ENCODE peak calls at places on chromosomes 5 and 9, in nine cellular contexts. D, K, N, G, U, I, Z, R and Q are unnamed samples.

GRCh38 chr5:146541956-146542849 is 26.2 kb upstream of the GPR151 start:
- DNase-seq in D (peak; percentile 85), K (peak; percentile 60), N (peak; percentile 69), G (peak; percentile 86), U (peak; percentile 96), I (peak; percentile 82), Z (peak; percentile 59), R (peak; percentile 86), Q (no peak)

GRCh38 chr9:25453876-25454275 is 224.4 kb downstream of the TUSC1 start:
- DNase-seq in D (no peak), K (no peak), N (no peak), G (no peak), U (no peak), I (no peak), Z (no peak), R (no peak), Q (no peak)

GRCh38 chr9:27457445-27457844 is 66.6 kb upstream of the IFNK start:
- DNase-seq in D (no peak), K (no peak), N (no peak), G (no peak), U (peak; percentile 74), I (no peak), Z (no peak), R (peak; percentile 44), Q (no peak)

GRCh38 chr9:69036319-69036718 is 767 bp downstream of the FXN start:
- DNase-seq in D (peak; percentile 3), K (peak; percentile 63), N (peak; percentile 12), G (no peak), U (peak; percentile 50), I (no peak), Z (peak; percentile 53), R (no peak), Q (no peak)

GRCh38 chr5:52810426-52810825 is 22.7 kb downstream of the ITGA1 start:
- DNase-seq in D (no peak), K (no peak), N (no peak), G (no peak), U (no peak), I (no peak), Z (no peak), R (no peak), Q (no peak)

GRCh38 chr9:35370241-35370640 is 119.7 kb upstream of the RUSC2 start:
- DNase-seq in D (no peak), K (no peak), N (no peak), G (no peak), U (no peak), I (no peak), Z (no peak), R (no peak), Q (no peak)

GRCh38 chr9:31605164-31605563 is 779.3 kb upstream of the ACO1 start:
- DNase-seq in D (no peak), K (no peak), N (no peak), G (no peak), U (no peak), I (no peak), Z (no peak), R (no peak), Q (no peak)

GRCh38 chr9:111740739-111741138 is 54.0 kb downstream of the SHOC1 start:
- DNase-seq in D (no peak), K (no peak), N (no peak), G (no peak), U (peak; percentile 63), I (no peak), Z (no peak), R (peak; percentile 41), Q (no peak)

GRCh38 chr9:101365181-101365580 is 19.6 kb downstream of the BAAT start:
- DNase-seq in D (no peak), K (no peak), N (peak; percentile 4), G (no peak), U (no peak), I (no peak), Z (no peak), R (no peak), Q (no peak)

GRCh38 chr5:22850981-22851380 is 2.2 kb downstream of the CDH12 start:
- DNase-seq in D (no peak), K (no peak), N (no peak), G (no peak), U (no peak), I (no peak), Z (no peak), R (no peak), Q (no peak)

GRCh38 chr9:87753313-87753712 is 27.4 kb downstream of the CTSL start:
- DNase-seq in D (no peak), K (no peak), N (no peak), G (no peak), U (no peak), I (no peak), Z (no peak), R (no peak), Q (no peak)

GRCh38 chr9:109385499-109385898 is 64.6 kb upstream of the EPB41L4B start:
- DNase-seq in D (no peak), K (no peak), N (no peak), G (no peak), U (no peak), I (no peak), Z (no peak), R (no peak), Q (no peak)

DNA sequence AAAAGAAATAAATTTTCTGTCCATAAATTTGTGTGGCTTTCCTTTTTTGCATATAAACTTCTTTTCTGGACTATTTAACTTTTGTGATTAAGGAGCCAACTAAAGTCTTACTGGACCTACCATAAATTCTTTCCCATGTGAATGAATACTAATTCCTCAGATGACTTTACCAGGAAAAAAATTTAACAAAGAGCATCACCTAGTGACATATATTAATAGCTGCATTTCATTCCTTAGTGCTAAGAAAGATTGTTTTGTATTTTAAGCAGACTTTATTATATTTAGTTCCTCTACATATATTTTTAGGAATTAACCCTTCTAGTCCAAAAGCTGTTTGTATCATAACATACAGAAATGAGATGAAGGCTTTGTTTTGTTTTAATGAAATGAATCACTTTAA is 64.4 kb downstream of the C9orf85 start:
- DNase-seq in D (peak; percentile 17), K (no peak), N (peak; percentile 18), G (no peak), U (no peak), I (no peak), Z (no peak), R (no peak), Q (no peak)
- TF ChIP-seq CTCF in D (peak; percentile 59), K (no peak), N (peak; percentile 17), G (peak; percentile 49), U (no peak), I (peak; percentile 26), Z (peak; percentile 25), R (no peak), Q (peak; percentile 46)

GRCh38 chr5:120955795-120956194 is 491.7 kb downstream of the PRR16 start:
- DNase-seq in D (no peak), K (no peak), N (no peak), G (no peak), U (no peak), I (no peak), Z (no peak), R (no peak), Q (no peak)
- TF ChIP-seq CTCF in D (no peak), K (no peak), N (no peak), G (no peak), U (no peak), I (no peak), Z (no peak), R (no peak), Q (no peak)

GRCh38 chr5:143505354-143505753 is 101.9 kb upstream of the NR3C1 start:
- DNase-seq in D (no peak), K (no peak), N (no peak), G (no peak), U (no peak), I (no peak), Z (no peak), R (no peak), Q (no peak)

GRCh38 chr5:143509758-143510221 is 106.3 kb upstream of the NR3C1 start:
- DNase-seq in D (no peak), K (peak; percentile 33), N (no peak), G (no peak), U (no peak), I (no peak), Z (peak; percentile 48), R (no peak), Q (no peak)

GRCh38 chr5:143505934-143506333 is 102.4 kb upstream of the NR3C1 start:
- DNase-seq in D (no peak), K (no peak), N (no peak), G (no peak), U (no peak), I (no peak), Z (no peak), R (no peak), Q (no peak)

GRCh38 chr5:143511736-143512135 is 108.2 kb upstream of the NR3C1 start:
- DNase-seq in D (no peak), K (no peak), N (peak; percentile 59), G (no peak), U (no peak), I (no peak), Z (no peak), R (no peak), Q (no peak)

DNA sequence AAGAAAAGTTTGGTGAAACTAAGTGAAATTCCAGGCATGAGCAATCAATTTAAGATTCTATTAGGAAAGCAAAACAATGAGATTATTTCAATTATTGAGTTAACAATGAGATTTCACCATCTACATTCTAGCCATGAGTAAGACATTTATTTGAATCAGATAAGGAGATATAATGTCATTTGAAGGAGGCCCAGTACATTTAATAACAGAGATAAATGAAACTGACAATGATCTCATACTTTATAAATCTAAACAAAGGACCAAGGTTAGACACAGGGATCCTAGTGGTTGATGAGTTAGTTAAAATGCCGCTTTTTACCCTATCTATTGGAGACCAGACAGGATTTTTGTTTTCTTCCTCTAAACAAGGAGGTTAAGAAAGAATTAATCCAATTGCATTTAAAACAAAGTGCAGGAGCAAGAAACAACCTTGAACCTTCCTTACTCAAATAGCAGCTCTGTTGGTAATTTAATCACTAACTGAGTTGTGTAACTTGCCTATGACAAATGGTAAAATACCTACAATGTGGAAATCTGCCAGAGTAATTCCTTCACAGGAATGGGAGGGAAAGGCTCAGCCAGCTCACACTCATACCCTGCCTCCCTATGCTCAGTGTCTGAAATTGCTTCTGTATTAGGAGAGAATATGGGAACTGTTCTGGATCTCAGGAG is 103.5 kb upstream of the NR3C1 start:
- DNase-seq in D (peak; percentile 94), K (no peak), N (peak; percentile 95), G (no peak), U (no peak), I (no peak), Z (no peak), R (no peak), Q (no peak)
- TF ChIP-seq CTCF in D (peak; percentile 21), K (no peak), N (peak; percentile 31), G (no peak), U (no peak), I (no peak), Z (no peak), R (no peak), Q (no peak)

GRCh38 chr5:172107606-172108005 is 80.4 kb downstream of the STK10 start:
- DNase-seq in D (peak; percentile 57), K (no peak), N (peak; percentile 80), G (no peak), U (no peak), I (no peak), Z (no peak), R (no peak), Q (no peak)
- TF ChIP-seq CTCF in D (no peak), K (no peak), N (peak; percentile 7), G (no peak), U (no peak), I (no peak), Z (no peak), R (no peak), Q (no peak)

GRCh38 chr5:127111112-127111511 is 37.8 kb upstream of the C5orf63 start:
- DNase-seq in D (no peak), K (peak; percentile 16), N (no peak), G (no peak), U (no peak), I (no peak), Z (no peak), R (no peak), Q (no peak)
- TF ChIP-seq CTCF in D (no peak), K (no peak), N (no peak), G (no peak), U (no peak), I (no peak), Z (no peak), R (no peak), Q (no peak)